ENCODE peak calls at places on chromosomes 6 and 20, in four cellular contexts. S is K562, C is HepG2, M is GM12878. T is an unnamed sample.

GRCh38 chr20:54848262-54848661 is 372.9 kb downstream of the DOK5 start:
- DNase-seq in S (no peak), C (no peak), M (no peak), T (peak; percentile 13)

GRCh38 chr6:38378801-38379200 is 260.9 kb downstream of the BTBD9 start:
- DNase-seq in S (no peak), C (no peak), M (no peak), T (no peak)

GRCh38 chr6:36319436-36319762 is 17.3 kb downstream of the BNIP5 start:
- DNase-seq in S (no peak), C (no peak), M (no peak), T (no peak)

GRCh38 chr6:50116390-50116789 is 66.7 kb upstream of the DEFB112 start:
- DNase-seq in S (no peak), C (no peak), M (no peak), T (peak; percentile 5)

GRCh38 chr6:122789862-122790739 is 1.0 kb downstream of the SMPDL3A start:
- DNase-seq in S (peak; percentile 18), C (no peak), M (no peak), T (peak; percentile 34)

GRCh38 chr6:106574729-106575458 is 54.4 kb downstream of the RTN4IP1 start:
- DNase-seq in S (no peak), C (peak; percentile 77), M (no peak), T (no peak)

GRCh38 chr6:3046295-3046694 is 22.0 kb upstream of the RIPK1 start:
- DNase-seq in S (peak; percentile 6), C (no peak), M (no peak), T (no peak)

GRCh38 chr20:53004267-53004813 is 32.2 kb downstream of the TSHZ2 start:
- DNase-seq in S (no peak), C (no peak), M (no peak), T (no peak)

GRCh38 chr20:25470045-25470444 is 62.6 kb downstream of the GINS1 start:
- DNase-seq in S (peak; percentile 42), C (peak; percentile 57), M (peak; percentile 13), T (peak; percentile 62)

GRCh38 chr6:140609321-140609720 is 1234.9 kb upstream of the CITED2 start:
- DNase-seq in S (no peak), C (no peak), M (no peak), T (no peak)

GRCh38 chr20:24784607-24785006 is 164.5 kb upstream of the CST7 start:
- DNase-seq in S (no peak), C (no peak), M (no peak), T (no peak)

GRCh38 chr6:104186836-104187235 is 672.9 kb downstream of the HACE1 start:
- DNase-seq in S (no peak), C (no peak), M (no peak), T (no peak)

GRCh38 chr6:44487002-44487401 is 99.5 kb downstream of the CDC5L start:
- DNase-seq in S (no peak), C (no peak), M (no peak), T (no peak)

GRCh38 chr20:4569882-4570281 is 151.8 kb upstream of the PRND start:
- DNase-seq in S (no peak), C (no peak), M (no peak), T (no peak)
- TF ChIP-seq REST in S (no peak), C (no peak), M (no peak), T (no peak)

GRCh38 chr20:9169409-9169808 is 100.5 kb downstream of the PLCB4 start:
- DNase-seq in S (no peak), C (no peak), M (no peak), T (no peak)

GRCh38 chr20:9177278-9177677 is 108.4 kb downstream of the PLCB4 start:
- DNase-seq in S (no peak), C (no peak), M (no peak), T (no peak)

DNA sequence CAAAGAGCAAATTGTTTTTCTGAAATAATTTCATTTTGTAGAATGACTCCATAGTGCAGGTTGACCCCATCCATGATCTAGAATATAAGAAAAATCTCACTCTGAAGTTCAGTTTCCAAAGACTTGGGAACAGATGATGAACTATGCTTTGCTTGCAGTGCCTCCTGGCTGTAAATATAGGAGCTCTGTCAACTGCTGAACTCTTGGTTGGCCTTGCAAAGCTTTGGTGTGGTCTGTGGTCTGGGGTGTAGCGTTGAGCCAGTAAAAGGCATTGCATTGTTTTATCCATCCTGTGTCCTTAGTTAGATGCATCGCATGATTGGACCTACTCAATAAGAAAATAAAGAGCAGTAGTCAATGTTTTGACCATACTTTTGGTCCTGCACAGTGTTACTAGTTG is 104.0 kb downstream of the PLCB4 start:
- DNase-seq in S (no peak), C (no peak), M (no peak), T (no peak)
- TF ChIP-seq FOXM1 in S (no peak), C (no peak), M (no peak), T (no peak)

GRCh38 chr20:63627700-63628245 is 872 bp upstream of the GMEB2 start:
- DNase-seq in S (peak; percentile 26), C (no peak), M (no peak), T (no peak)
- TF ChIP-seq REST in S (no peak), C (no peak), M (no peak), T (no peak)

DNA sequence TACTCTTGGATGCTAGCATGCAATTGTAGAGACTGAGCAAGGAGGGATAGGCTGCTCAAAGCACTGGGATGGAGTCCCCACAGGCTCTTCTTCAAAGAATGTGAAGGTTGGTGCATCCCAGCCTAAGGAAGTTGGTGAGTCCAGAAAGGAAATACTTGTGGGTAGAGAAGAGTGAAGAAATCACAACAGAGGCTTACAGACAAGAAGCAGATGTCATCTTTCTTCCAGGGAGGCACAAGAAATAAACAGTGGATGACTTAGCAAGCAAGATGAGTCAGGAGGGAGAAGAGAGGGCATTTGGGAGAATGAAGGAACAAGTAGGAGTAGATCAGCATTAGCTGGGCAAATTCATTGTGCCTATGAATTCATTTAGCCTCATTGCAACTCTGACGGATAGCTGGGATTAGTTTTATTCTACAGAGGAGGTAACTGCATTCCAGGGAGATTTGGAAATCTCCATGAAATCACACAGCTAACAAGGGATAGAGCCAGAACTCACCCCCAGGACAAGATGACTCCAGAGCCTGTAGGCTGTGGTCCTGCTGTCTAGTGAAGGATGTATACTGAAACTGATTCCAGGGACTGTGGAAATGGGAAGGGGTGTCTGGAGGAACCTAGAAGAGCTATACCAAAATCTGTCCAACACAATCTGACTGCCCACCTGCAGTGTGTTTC is 125.8 kb upstream of the SPTLC3 start:
- DNase-seq in S (no peak), C (no peak), M (no peak), T (no peak)
- TF ChIP-seq FOXM1 in S (no peak), C (no peak), M (no peak), T (no peak)

GRCh38 chr6:73123632-73124329 is 101.5 kb downstream of the KHDC1L start:
- DNase-seq in S (no peak), C (no peak), M (no peak), T (no peak)

GRCh38 chr6:73116330-73116729 is 109.0 kb downstream of the KHDC1L start:
- DNase-seq in S (no peak), C (no peak), M (no peak), T (no peak)

GRCh38 chr6:73121421-73121993 is 103.8 kb downstream of the KHDC1L start:
- DNase-seq in S (no peak), C (no peak), M (no peak), T (no peak)
- TF ChIP-seq REST in S (no peak), C (peak; percentile 12), M (peak; percentile 61), T (peak; percentile 95)

GRCh38 chr6:159983641-159984080 is 14.8 kb downstream of the IGF2R start:
- DNase-seq in S (no peak), C (no peak), M (no peak), T (no peak)

GRCh38 chr6:159982726-159983506 is 14.0 kb downstream of the IGF2R start:
- DNase-seq in S (no peak), C (no peak), M (no peak), T (no peak)

GRCh38 chr6:159985296-159985940 is 16.5 kb downstream of the IGF2R start:
- DNase-seq in S (no peak), C (no peak), M (no peak), T (no peak)

GRCh38 chr6:159981591-159982245 is 12.8 kb downstream of the IGF2R start:
- DNase-seq in S (no peak), C (no peak), M (peak; percentile 74), T (no peak)

GRCh38 chr6:159984268-159984786 is 15.4 kb downstream of the IGF2R start:
- DNase-seq in S (no peak), C (no peak), M (no peak), T (no peak)
- TF ChIP-seq FOXM1 in S (no peak), C (no peak), M (no peak), T (no peak)

GRCh38 chr6:26457796-26458688 is at the start of gene BTN2A1:
- DNase-seq in S (peak; percentile 96), C (peak; percentile 94), M (peak; percentile 70), T (peak; percentile 87)
- TF ChIP-seq REST in S (no peak), C (no peak), M (no peak), T (no peak)

GRCh38 chr6:116571683-116572000 is 338 bp downstream of the RWDD1 start:
- DNase-seq in S (no peak), C (no peak), M (no peak), T (no peak)

GRCh38 chr6:116568851-116569755 is 2.2 kb upstream of the RWDD1 start:
- DNase-seq in S (no peak), C (no peak), M (no peak), T (no peak)

GRCh38 chr6:116570856-116571682 is at the start of gene RWDD1:
- DNase-seq in S (peak; percentile 91), C (peak; percentile 99), M (peak; percentile 95), T (peak; percentile 97)

GRCh38 chr6:116575227-116575626 is 3.9 kb downstream of the RWDD1 start:
- DNase-seq in S (no peak), C (no peak), M (no peak), T (no peak)

DNA sequence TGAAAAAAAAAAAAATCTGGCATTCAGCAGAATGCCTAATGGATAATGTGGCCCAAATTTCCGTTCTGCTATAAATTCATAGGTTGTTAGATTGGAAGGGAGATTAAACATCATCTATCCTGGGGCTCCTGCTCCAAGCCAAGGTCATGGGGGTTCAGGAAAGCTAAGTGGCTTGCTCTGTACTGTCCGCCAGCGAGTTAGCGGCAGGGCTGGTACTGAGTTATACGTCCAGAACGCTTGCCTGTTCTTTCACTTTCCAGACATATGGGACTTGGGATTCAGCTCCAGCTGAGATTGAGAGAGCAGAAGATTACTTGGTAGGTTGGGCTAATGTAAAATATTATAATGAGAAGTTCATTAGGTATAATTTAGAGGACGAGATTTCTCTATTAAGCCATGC is 858 bp downstream of the RWDD1 start:
- DNase-seq in S (peak; percentile 13), C (peak; percentile 50), M (no peak), T (peak; percentile 51)
- TF ChIP-seq FOXM1 in S (no peak), C (no peak), M (no peak), T (no peak)

GRCh38 chr20:46559685-46560440 is 9.4 kb upstream of the OCSTAMP start:
- DNase-seq in S (no peak), C (peak; percentile 66), M (no peak), T (no peak)
- TF ChIP-seq REST in S (no peak), C (no peak), M (no peak), T (no peak)

GRCh38 chr6:10347561-10348327 is 67.1 kb downstream of the TFAP2A start:
- DNase-seq in S (no peak), C (no peak), M (no peak), T (no peak)
- TF ChIP-seq FOXM1 in S (no peak), C (no peak), M (no peak), T (no peak)